ENCODE peak calls at places on chromosomes 5 and 9, in four cellular contexts. K is HL-60, T is kidney epithelial cell, E is cardiac muscle cell. A is an unnamed sample.

GRCh38 chr9:116271307-116271706 is 117.7 kb downstream of the PAPPA start:
- DNase-seq in E (no peak), K (no peak), T (no peak), A (no peak)

GRCh38 chr5:136276946-136277345 is 84.0 kb upstream of the SMIM32 start:
- DNase-seq in E (no peak), T (no peak), K (no peak), A (no peak)

GRCh38 chr5:169629847-169630548 is 7.1 kb upstream of the DOCK2 start:
- DNase-seq in E (no peak), T (no peak), K (no peak), A (peak; percentile 62)

GRCh38 chr5:109413463-109413862 is 3.7 kb upstream of the PJA2 start:
- DNase-seq in E (peak; percentile 46), T (no peak), K (no peak), A (no peak)

GRCh38 chr9:119221281-119221680 is 148.0 kb downstream of the BRINP1 start:
- DNase-seq in T (peak; percentile 47), K (no peak), E (no peak), A (no peak)

GRCh38 chr5:93192107-93192506 is 388.9 kb downstream of the NR2F1-AS1 start:
- DNase-seq in E (no peak), K (no peak), T (peak; percentile 92), A (peak; percentile 76)

GRCh38 chr5:159916841-159917761 is 819 bp downstream of the ADRA1B start:
- DNase-seq in T (no peak), E (no peak), K (no peak), A (no peak)

GRCh38 chr9:7088598-7088997 is 330.8 kb downstream of the KDM4C start:
- DNase-seq in T (no peak), K (no peak), E (no peak), A (no peak)

GRCh38 chr5:137128012-137128411 is 371.1 kb downstream of the SPOCK1 start:
- DNase-seq in E (no peak), T (no peak), K (no peak), A (no peak)

GRCh38 chr9:114484854-114485443 is 20.3 kb downstream of the WHRN start:
- DNase-seq in T (no peak), K (peak; percentile 24), E (no peak), A (no peak)

GRCh38 chr9:92633879-92634278 is 36.1 kb downstream of the IPPK start:
- DNase-seq in T (no peak), K (no peak), E (no peak), A (no peak)

GRCh38 chr9:81613002-81613750 is 76.2 kb downstream of the TLE1 start:
- DNase-seq in K (no peak), T (no peak), E (no peak), A (no peak)

GRCh38 chr5:134079748-134080581 is 34.5 kb upstream of the TCF7 start:
- DNase-seq in K (no peak), E (no peak), T (no peak), A (no peak)

GRCh38 chr9:112061152-112061740 is 113.9 kb downstream of the SUSD1 start:
- DNase-seq in T (peak; percentile 95), E (no peak), K (peak; percentile 84), A (peak; percentile 91)

GRCh38 chr5:151684690-151685361 is 1.9 kb downstream of the SPARC start:
- DNase-seq in T (peak; percentile 83), K (no peak), E (peak; percentile 61), A (peak; percentile 87)

GRCh38 chr5:77486344-77486962 is 5.7 kb downstream of the WDR41 start:
- DNase-seq in E (no peak), K (no peak), T (no peak), A (no peak)

GRCh38 chr5:67648201-67648671 is 451.6 kb upstream of the CD180 start:
- DNase-seq in E (no peak), T (no peak), K (no peak), A (peak; percentile 58)

GRCh38 chr9:80082213-80082612 is 510.4 kb downstream of the TLE4 start:
- DNase-seq in T (no peak), K (no peak), E (no peak), A (no peak)

GRCh38 chr5:91848453-91848852 is 465.3 kb upstream of the ARRDC3 start:
- DNase-seq in E (no peak), T (peak; percentile 71), K (no peak), A (peak; percentile 37)

GRCh38 chr5:177455036-177455660 is 8.5 kb downstream of the PRR7 start:
- DNase-seq in E (peak; percentile 90), T (no peak), K (peak; percentile 83), A (no peak)

GRCh38 chr5:148875205-148875875 is 48.9 kb downstream of the ADRB2 start:
- DNase-seq in T (no peak), K (no peak), E (no peak), A (no peak)

GRCh38 chr5:93381057-93381456 is 200.0 kb downstream of the NR2F1-AS1 start:
- DNase-seq in K (no peak), T (no peak), E (no peak), A (no peak)

DNA sequence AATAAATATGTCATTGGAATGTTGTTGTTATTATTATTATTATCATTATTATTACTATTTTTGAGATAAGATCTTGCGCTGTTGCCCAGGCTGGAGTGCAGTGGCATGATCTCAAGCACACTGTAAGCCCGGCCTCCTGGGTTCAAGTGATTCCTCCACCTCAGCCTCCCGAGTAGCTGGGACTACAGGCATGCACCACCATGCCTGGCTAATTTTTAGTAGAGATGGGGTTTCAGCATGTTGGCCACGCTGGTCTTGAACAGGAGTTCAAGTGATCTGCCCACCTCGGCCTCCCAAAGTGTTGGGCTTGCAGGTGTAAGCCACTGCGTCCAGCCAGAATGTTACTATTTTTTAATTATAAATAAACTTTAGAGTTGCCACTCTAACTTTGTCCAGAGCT is 14.4 kb downstream of the ZNF462 start:
- DNase-seq in E (no peak), K (no peak), T (no peak), A (no peak)
- TF ChIP-seq CTCF in E (no peak), K (no peak), T (no peak), A (no peak)

GRCh38 chr5:320524-321232 is 836 bp upstream of the AHRR start:
- DNase-seq in E (no peak), K (no peak), T (no peak), A (no peak)

GRCh38 chr5:322942-323879 is 1.7 kb downstream of the AHRR start:
- DNase-seq in T (no peak), E (no peak), K (peak; percentile 60), A (no peak)

GRCh38 chr5:321233-321725 is at the start of gene AHRR:
- DNase-seq in E (peak; percentile 76), T (no peak), K (peak; percentile 64), A (no peak)

GRCh38 chr5:322281-322941 is 897 bp downstream of the AHRR start:
- DNase-seq in T (no peak), E (no peak), K (peak; percentile 54), A (no peak)

DNA sequence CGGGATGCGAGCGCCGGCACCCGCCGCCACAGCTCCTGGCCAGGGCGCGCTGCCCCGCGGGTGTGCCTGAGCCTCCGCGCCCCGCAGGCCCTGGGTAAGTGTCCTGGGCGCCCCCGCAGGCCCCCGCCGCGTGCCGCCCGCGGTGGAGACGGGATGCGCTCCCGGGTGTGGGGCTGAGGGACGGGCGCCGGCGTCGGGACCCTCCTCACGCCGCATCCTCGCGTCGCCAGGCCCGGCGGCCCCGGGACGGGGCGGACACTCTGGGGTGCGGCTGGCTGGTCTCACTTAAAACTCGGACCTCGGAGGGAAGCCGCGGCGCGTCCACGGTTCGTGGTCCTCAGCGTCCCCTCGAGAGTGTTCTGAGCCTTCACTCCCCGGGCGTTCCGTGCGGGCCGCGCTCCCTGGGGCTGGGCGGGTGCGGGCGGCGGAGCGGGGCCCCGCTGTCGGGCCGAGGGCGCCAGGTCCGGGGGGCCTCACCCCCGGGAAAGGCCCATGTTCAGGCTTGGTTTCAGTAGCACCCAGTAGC is 275 bp downstream of the AHRR start:
- DNase-seq in K (no peak), E (no peak), T (no peak), A (no peak)
- H3K4me3 ChIP-seq in K (peak overlapping the region; percentile 50), E (peak overlapping the region; percentile 34), T (peak overlapping the region; percentile 29), A (peak overlapping the region; percentile 78)

GRCh38 chr9:36928210-36928609 is 105.9 kb downstream of the PAX5 start:
- DNase-seq in T (no peak), E (no peak), K (no peak), A (no peak)

GRCh38 chr9:36923025-36923625 is 110.9 kb downstream of the PAX5 start:
- DNase-seq in K (no peak), E (no peak), T (no peak), A (no peak)

GRCh38 chr9:36924071-36924470 is 110.0 kb downstream of the PAX5 start:
- DNase-seq in K (no peak), T (peak; percentile 92), E (no peak), A (peak; percentile 42)

GRCh38 chr9:36922548-36922947 is 111.5 kb downstream of the PAX5 start:
- DNase-seq in K (no peak), E (no peak), T (no peak), A (no peak)

GRCh38 chr9:36925033-36925432 is 109.0 kb downstream of the PAX5 start:
- DNase-seq in T (no peak), K (no peak), E (no peak), A (no peak)
- TF ChIP-seq CTCF in T (no peak), K (no peak), E (no peak), A (no peak)

GRCh38 chr9:124219290-124219605 is 38.5 kb upstream of the NEK6 start:
- DNase-seq in K (no peak), E (no peak), T (no peak), A (no peak)

GRCh38 chr9:124220551-124221451 is 36.9 kb upstream of the NEK6 start:
- DNase-seq in K (no peak), T (no peak), E (no peak), A (no peak)

GRCh38 chr9:124216474-124217176 is 41.1 kb upstream of the NEK6 start:
- DNase-seq in K (peak; percentile 97), T (no peak), E (no peak), A (no peak)

GRCh38 chr9:124217839-124218437 is 39.8 kb upstream of the NEK6 start:
- DNase-seq in T (no peak), E (no peak), K (peak; percentile 27), A (no peak)

GRCh38 chr9:124218438-124219289 is 39.1 kb upstream of the NEK6 start:
- DNase-seq in T (no peak), E (no peak), K (peak; percentile 90), A (no peak)
- H3K4me3 ChIP-seq in T (no peak overlapping the region), E (no peak overlapping the region), K (no peak overlapping the region), A (no peak overlapping the region)

GRCh38 chr9:127714020-127714835 is 1.2 kb downstream of the PTRH1 start:
- DNase-seq in T (no peak), K (no peak), E (no peak), A (no peak)

GRCh38 chr9:127714916-127715442 is 484 bp downstream of the PTRH1 start:
- DNase-seq in E (peak; percentile 31), T (no peak), K (peak; percentile 16), A (no peak)

GRCh38 chr9:127717766-127718165 is 1.9 kb downstream of the TTC16 start:
- DNase-seq in K (no peak), E (no peak), T (no peak), A (no peak)

GRCh38 chr9:127715443-127716337 is at the start of the genes PTRH1 and TTC16:
- DNase-seq in E (peak; percentile 97), K (peak; percentile 96), T (peak; percentile 75), A (peak; percentile 46)

DNA sequence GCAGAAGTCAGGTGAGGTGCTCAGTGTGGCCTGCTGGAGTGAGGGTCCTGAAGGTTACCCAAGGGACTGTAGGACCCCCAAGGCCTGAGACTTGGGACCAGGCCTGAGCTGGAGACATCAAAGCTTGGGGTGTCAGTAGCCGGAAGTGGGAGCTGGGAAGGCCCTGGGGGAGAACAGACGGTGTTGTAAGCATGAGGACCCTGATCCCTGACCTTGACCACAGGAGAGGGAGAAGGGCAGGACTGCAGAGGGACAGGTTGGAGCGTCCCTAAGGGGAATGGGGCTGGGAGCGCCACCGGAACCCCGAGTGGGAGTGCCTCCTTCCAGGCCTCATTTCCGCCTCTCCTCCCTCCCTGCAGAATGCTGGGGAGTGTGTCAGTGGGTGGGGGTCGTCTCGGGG is 533 bp downstream of the TTC16 start:
- DNase-seq in K (no peak), E (no peak), T (no peak), A (no peak)
- TF ChIP-seq CTCF in K (no peak), E (no peak), T (no peak), A (no peak)

GRCh38 chr9:684950-685340 is 156.6 kb upstream of the DMRT1 start:
- DNase-seq in K (no peak), E (no peak), T (no peak), A (peak; percentile 59)
- H3K4me3 ChIP-seq in K (no peak overlapping the region), E (no peak overlapping the region), T (no peak overlapping the region), A (peak overlapping the region; percentile 54)

A was measured in AG04449.